ENCODE peak calls at places on chromosomes 16 and 17, in seven cellular contexts. V is transverse colon; P is stimulated activated naive CD8-positive, alpha-beta T cell treated with anti-CD3 and anti-CD28 coated beads, Interleukin-15, Interleukin-2, amounts not matched to agents 100 U/mL and 50 U/mL, for 24 hours; F is ascending aorta; C is Right ventricle myocardium inferior; Z is H9; U is GM04504. W is an unnamed sample.

GRCh38 chr16:62068747-62069146 is 32.5 kb upstream of the CDH8 start:
- DNase-seq in V (no peak), P (no peak), Z (peak), C (no peak), F (no peak), U (no peak), W (no peak)

GRCh38 chr16:87628940-87629339 is 26.6 kb downstream of the JPH3 start:
- DNase-seq in F (no peak), C (peak), P (no peak), Z (no peak), U (peak), V (no peak), W (peak)

GRCh38 chr17:36731091-36731490 is 129.7 kb downstream of the MRM1 start:
- DNase-seq in F (no peak), P (no peak), C (no peak), V (peak), U (no peak), Z (no peak), W (no peak)

GRCh38 chr17:41555105-41555887 is 16.6 kb downstream of the KRT9 start:
- DNase-seq in U (no peak), Z (no peak), C (no peak), V (peak), P (no peak), F (no peak), W (no peak)

GRCh38 chr17:35338230-35338629 is 35.2 kb downstream of the SLFN11 start:
- DNase-seq in F (no peak), Z (no peak), U (no peak), P (no peak), C (no peak), V (no peak), W (no peak)

GRCh38 chr16:83661656-83662055 is 146.1 kb upstream of the HSBP1 start:
- DNase-seq in V (no peak), F (no peak), Z (no peak), P (no peak), C (no peak), U (no peak), W (no peak)

GRCh38 chr17:15490634-15491261 is 23.3 kb upstream of the CDRT4 start:
- DNase-seq in Z (peak), C (peak), F (peak), V (peak), U (peak), P (peak), W (peak)

GRCh38 chr17:66633322-66633965 is 201.5 kb upstream of the CACNG5 start:
- DNase-seq in V (no peak), F (no peak), U (peak), P (peak), C (no peak), Z (no peak), W (no peak)

GRCh38 chr17:40490289-40490853 is 11.1 kb downstream of the TNS4 start:
- DNase-seq in Z (peak), V (peak), P (no peak), C (no peak), F (no peak), U (no peak), W (no peak)

GRCh38 chr16:84137287-84137686 is 7.7 kb downstream of the HSDL1 start:
- DNase-seq in Z (no peak), V (no peak), F (no peak), P (no peak), U (no peak), C (no peak), W (no peak)

GRCh38 chr16:81558444-81559175 is 114.0 kb downstream of the CMIP start:
- DNase-seq in C (peak), F (no peak), V (peak), P (no peak), Z (no peak), U (no peak), W (no peak)

GRCh38 chr16:19785081-19785480 is 67.0 kb downstream of the IQCK start:
- DNase-seq in P (no peak), C (no peak), V (no peak), Z (no peak), F (no peak), U (no peak), W (no peak)

W was measured in GM04503.